ENCODE peak calls at places on chromosomes 1 and 21, in eight cellular contexts. One of them, this sample, is unnamed.

GRCh38 chr21:17119466-17120297 is 393.2 kb upstream of the CXADR start:
- DNase-seq in brain microvascular endothelial cell: no peak
- DNase-seq in tibial artery: no peak
- DNase-seq in tibial nerve: no peak
- DNase-seq in mammary epithelial cell: no peak
- DNase-seq in colonic mucosa: no peak
- DNase-seq in small intestine: no peak
- DNase-seq in psoas muscle: no peak
- DNase-seq in this sample: no peak

GRCh38 chr21:16071082-16071481 is 341.3 kb downstream of the USP25 start:
- DNase-seq in brain microvascular endothelial cell: no peak
- DNase-seq in tibial artery: no peak
- DNase-seq in tibial nerve: no peak
- DNase-seq in mammary epithelial cell: no peak
- DNase-seq in colonic mucosa: no peak
- DNase-seq in small intestine: no peak
- DNase-seq in psoas muscle: no peak
- DNase-seq in this sample: peak

GRCh38 chr1:1061682-1062363 is 12.3 kb downstream of the RNF223 start:
- DNase-seq in brain microvascular endothelial cell: no peak
- DNase-seq in tibial artery: no peak
- DNase-seq in tibial nerve: no peak
- DNase-seq in mammary epithelial cell: no peak
- DNase-seq in colonic mucosa: no peak
- DNase-seq in small intestine: no peak
- DNase-seq in psoas muscle: no peak
- DNase-seq in this sample: no peak

GRCh38 chr1:204032642-204033235 is 40.2 kb upstream of the SOX13 start:
- DNase-seq in brain microvascular endothelial cell: no peak
- DNase-seq in tibial artery: no peak
- DNase-seq in tibial nerve: no peak
- DNase-seq in mammary epithelial cell: no peak
- DNase-seq in colonic mucosa: no peak
- DNase-seq in small intestine: no peak
- DNase-seq in psoas muscle: no peak
- DNase-seq in this sample: no peak

GRCh38 chr21:43298546-43299440 is 128.1 kb downstream of the SIK1 start:
- DNase-seq in brain microvascular endothelial cell: no peak
- DNase-seq in tibial artery: no peak
- DNase-seq in tibial nerve: no peak
- DNase-seq in mammary epithelial cell: no peak
- DNase-seq in colonic mucosa: no peak
- DNase-seq in small intestine: no peak
- DNase-seq in psoas muscle: peak
- DNase-seq in this sample: peak

GRCh38 chr1:9426291-9426711 is 113.0 kb upstream of the SLC25A33 start:
- DNase-seq in brain microvascular endothelial cell: no peak
- DNase-seq in tibial artery: no peak
- DNase-seq in tibial nerve: no peak
- DNase-seq in mammary epithelial cell: no peak
- DNase-seq in colonic mucosa: peak
- DNase-seq in small intestine: peak
- DNase-seq in psoas muscle: no peak
- DNase-seq in this sample: no peak

GRCh38 chr1:59903136-59903754 is 23.3 kb downstream of the CYP2J2 start:
- DNase-seq in brain microvascular endothelial cell: peak
- DNase-seq in tibial artery: no peak
- DNase-seq in tibial nerve: no peak
- DNase-seq in mammary epithelial cell: no peak
- DNase-seq in colonic mucosa: peak
- DNase-seq in small intestine: peak
- DNase-seq in psoas muscle: no peak
- DNase-seq in this sample: no peak

GRCh38 chr1:175073054-175073453 is 5.4 kb downstream of the TNN start:
- DNase-seq in brain microvascular endothelial cell: no peak
- DNase-seq in tibial artery: no peak
- DNase-seq in tibial nerve: peak
- DNase-seq in mammary epithelial cell: no peak
- DNase-seq in colonic mucosa: no peak
- DNase-seq in small intestine: no peak
- DNase-seq in psoas muscle: no peak
- DNase-seq in this sample: no peak

GRCh38 chr1:99457381-99458165 is 188.3 kb upstream of the PALMD start:
- DNase-seq in brain microvascular endothelial cell: peak
- DNase-seq in tibial artery: no peak
- DNase-seq in tibial nerve: no peak
- DNase-seq in mammary epithelial cell: peak
- DNase-seq in colonic mucosa: no peak
- DNase-seq in small intestine: no peak
- DNase-seq in psoas muscle: no peak
- DNase-seq in this sample: no peak

GRCh38 chr1:247118946-247119446 is 14.8 kb upstream of the ZNF669 start:
- DNase-seq in brain microvascular endothelial cell: no peak
- DNase-seq in tibial artery: no peak
- DNase-seq in tibial nerve: no peak
- DNase-seq in mammary epithelial cell: no peak
- DNase-seq in colonic mucosa: no peak
- DNase-seq in small intestine: no peak
- DNase-seq in psoas muscle: no peak
- DNase-seq in this sample: no peak

GRCh38 chr1:183080406-183080805 is 57.2 kb downstream of the LAMC1 start:
- DNase-seq in brain microvascular endothelial cell: no peak
- DNase-seq in tibial artery: no peak
- DNase-seq in tibial nerve: no peak
- DNase-seq in mammary epithelial cell: no peak
- DNase-seq in colonic mucosa: no peak
- DNase-seq in small intestine: peak
- DNase-seq in psoas muscle: no peak
- DNase-seq in this sample: no peak

GRCh38 chr1:92831368-92831761 is 475 bp upstream of the RPL5 start:
- DNase-seq in brain microvascular endothelial cell: no peak
- DNase-seq in tibial artery: no peak
- DNase-seq in tibial nerve: no peak
- DNase-seq in mammary epithelial cell: no peak
- DNase-seq in colonic mucosa: no peak
- DNase-seq in small intestine: no peak
- DNase-seq in psoas muscle: no peak
- DNase-seq in this sample: no peak

GRCh38 chr1:28155628-28156027 is 20.9 kb downstream of the PTAFR start:
- DNase-seq in brain microvascular endothelial cell: no peak
- DNase-seq in tibial artery: no peak
- DNase-seq in tibial nerve: no peak
- DNase-seq in mammary epithelial cell: no peak
- DNase-seq in colonic mucosa: no peak
- DNase-seq in small intestine: no peak
- DNase-seq in psoas muscle: no peak
- DNase-seq in this sample: no peak

GRCh38 chr1:25695066-25695990 is 78.7 kb downstream of the MAN1C1 start:
- DNase-seq in brain microvascular endothelial cell: peak
- DNase-seq in tibial artery: peak
- DNase-seq in tibial nerve: peak
- DNase-seq in mammary epithelial cell: peak
- DNase-seq in colonic mucosa: peak
- DNase-seq in small intestine: peak
- DNase-seq in psoas muscle: peak
- DNase-seq in this sample: peak

GRCh38 chr1:110348771-110349170 is 9.6 kb downstream of the RBM15 start:
- DNase-seq in brain microvascular endothelial cell: no peak
- DNase-seq in tibial artery: no peak
- DNase-seq in tibial nerve: no peak
- DNase-seq in mammary epithelial cell: no peak
- DNase-seq in colonic mucosa: no peak
- DNase-seq in small intestine: no peak
- DNase-seq in psoas muscle: no peak
- DNase-seq in this sample: no peak

GRCh38 chr1:7407980-7408770 is 362.9 kb upstream of the VAMP3 start:
- DNase-seq in brain microvascular endothelial cell: no peak
- DNase-seq in tibial artery: peak
- DNase-seq in tibial nerve: no peak
- DNase-seq in mammary epithelial cell: no peak
- DNase-seq in colonic mucosa: peak
- DNase-seq in small intestine: no peak
- DNase-seq in psoas muscle: no peak
- DNase-seq in this sample: peak
- H3K27ac ChIP-seq in brain microvascular endothelial cell: no peak
- H3K27ac ChIP-seq in tibial artery: no peak
- H3K27ac ChIP-seq in tibial nerve: no peak
- H3K27ac ChIP-seq in mammary epithelial cell: no peak
- H3K27ac ChIP-seq in colonic mucosa: no peak
- H3K27ac ChIP-seq in small intestine: no peak
- H3K27ac ChIP-seq in psoas muscle: no peak
- H3K27ac ChIP-seq in this sample: no peak

GRCh38 chr1:63128562-63128961 is 193.8 kb upstream of the FOXD3 start:
- DNase-seq in brain microvascular endothelial cell: no peak
- DNase-seq in tibial artery: no peak
- DNase-seq in tibial nerve: no peak
- DNase-seq in mammary epithelial cell: no peak
- DNase-seq in colonic mucosa: peak
- DNase-seq in small intestine: peak
- DNase-seq in psoas muscle: no peak
- DNase-seq in this sample: no peak
- H3K27ac ChIP-seq in brain microvascular endothelial cell: no peak
- H3K27ac ChIP-seq in tibial artery: no peak
- H3K27ac ChIP-seq in tibial nerve: no peak
- H3K27ac ChIP-seq in mammary epithelial cell: no peak
- H3K27ac ChIP-seq in colonic mucosa: no peak
- H3K27ac ChIP-seq in small intestine: no peak
- H3K27ac ChIP-seq in psoas muscle: no peak
- H3K27ac ChIP-seq in this sample: no peak

GRCh38 chr1:114741963-114742746 is 15.6 kb downstream of the CSDE1 start:
- DNase-seq in brain microvascular endothelial cell: no peak
- DNase-seq in tibial artery: no peak
- DNase-seq in tibial nerve: no peak
- DNase-seq in mammary epithelial cell: no peak
- DNase-seq in colonic mucosa: no peak
- DNase-seq in small intestine: no peak
- DNase-seq in psoas muscle: no peak
- DNase-seq in this sample: no peak

GRCh38 chr1:114735479-114735878 is 18.9 kb upstream of the NRAS start:
- DNase-seq in brain microvascular endothelial cell: no peak
- DNase-seq in tibial artery: no peak
- DNase-seq in tibial nerve: no peak
- DNase-seq in mammary epithelial cell: no peak
- DNase-seq in colonic mucosa: no peak
- DNase-seq in small intestine: peak
- DNase-seq in psoas muscle: no peak
- DNase-seq in this sample: no peak

GRCh38 chr1:114740331-114740730 is 17.5 kb downstream of the CSDE1 start:
- DNase-seq in brain microvascular endothelial cell: no peak
- DNase-seq in tibial artery: no peak
- DNase-seq in tibial nerve: no peak
- DNase-seq in mammary epithelial cell: no peak
- DNase-seq in colonic mucosa: no peak
- DNase-seq in small intestine: no peak
- DNase-seq in psoas muscle: no peak
- DNase-seq in this sample: no peak

GRCh38 chr1:114737314-114737713 is 20.5 kb downstream of the CSDE1 start:
- DNase-seq in brain microvascular endothelial cell: no peak
- DNase-seq in tibial artery: no peak
- DNase-seq in tibial nerve: no peak
- DNase-seq in mammary epithelial cell: no peak
- DNase-seq in colonic mucosa: peak
- DNase-seq in small intestine: peak
- DNase-seq in psoas muscle: no peak
- DNase-seq in this sample: no peak
- H3K27ac ChIP-seq in brain microvascular endothelial cell: no peak
- H3K27ac ChIP-seq in tibial artery: no peak
- H3K27ac ChIP-seq in tibial nerve: no peak
- H3K27ac ChIP-seq in mammary epithelial cell: no peak
- H3K27ac ChIP-seq in colonic mucosa: no peak
- H3K27ac ChIP-seq in small intestine: no peak
- H3K27ac ChIP-seq in psoas muscle: peak
- H3K27ac ChIP-seq in this sample: no peak

GRCh38 chr1:167799747-167800146 is 78.0 kb downstream of the MPZL1 start:
- DNase-seq in brain microvascular endothelial cell: no peak
- DNase-seq in tibial artery: no peak
- DNase-seq in tibial nerve: no peak
- DNase-seq in mammary epithelial cell: peak
- DNase-seq in colonic mucosa: no peak
- DNase-seq in small intestine: no peak
- DNase-seq in psoas muscle: no peak
- DNase-seq in this sample: no peak

GRCh38 chr1:167794043-167794442 is 72.3 kb downstream of the MPZL1 start:
- DNase-seq in brain microvascular endothelial cell: no peak
- DNase-seq in tibial artery: no peak
- DNase-seq in tibial nerve: no peak
- DNase-seq in mammary epithelial cell: peak
- DNase-seq in colonic mucosa: no peak
- DNase-seq in small intestine: no peak
- DNase-seq in psoas muscle: no peak
- DNase-seq in this sample: no peak

GRCh38 chr1:167798951-167799350 is 77.2 kb downstream of the MPZL1 start:
- DNase-seq in brain microvascular endothelial cell: no peak
- DNase-seq in tibial artery: no peak
- DNase-seq in tibial nerve: no peak
- DNase-seq in mammary epithelial cell: no peak
- DNase-seq in colonic mucosa: no peak
- DNase-seq in small intestine: no peak
- DNase-seq in psoas muscle: no peak
- DNase-seq in this sample: no peak

GRCh38 chr1:167797005-167797404 is 75.2 kb downstream of the MPZL1 start:
- DNase-seq in brain microvascular endothelial cell: peak
- DNase-seq in tibial artery: peak
- DNase-seq in tibial nerve: peak
- DNase-seq in mammary epithelial cell: peak
- DNase-seq in colonic mucosa: no peak
- DNase-seq in small intestine: peak
- DNase-seq in psoas muscle: peak
- DNase-seq in this sample: peak

DNA sequence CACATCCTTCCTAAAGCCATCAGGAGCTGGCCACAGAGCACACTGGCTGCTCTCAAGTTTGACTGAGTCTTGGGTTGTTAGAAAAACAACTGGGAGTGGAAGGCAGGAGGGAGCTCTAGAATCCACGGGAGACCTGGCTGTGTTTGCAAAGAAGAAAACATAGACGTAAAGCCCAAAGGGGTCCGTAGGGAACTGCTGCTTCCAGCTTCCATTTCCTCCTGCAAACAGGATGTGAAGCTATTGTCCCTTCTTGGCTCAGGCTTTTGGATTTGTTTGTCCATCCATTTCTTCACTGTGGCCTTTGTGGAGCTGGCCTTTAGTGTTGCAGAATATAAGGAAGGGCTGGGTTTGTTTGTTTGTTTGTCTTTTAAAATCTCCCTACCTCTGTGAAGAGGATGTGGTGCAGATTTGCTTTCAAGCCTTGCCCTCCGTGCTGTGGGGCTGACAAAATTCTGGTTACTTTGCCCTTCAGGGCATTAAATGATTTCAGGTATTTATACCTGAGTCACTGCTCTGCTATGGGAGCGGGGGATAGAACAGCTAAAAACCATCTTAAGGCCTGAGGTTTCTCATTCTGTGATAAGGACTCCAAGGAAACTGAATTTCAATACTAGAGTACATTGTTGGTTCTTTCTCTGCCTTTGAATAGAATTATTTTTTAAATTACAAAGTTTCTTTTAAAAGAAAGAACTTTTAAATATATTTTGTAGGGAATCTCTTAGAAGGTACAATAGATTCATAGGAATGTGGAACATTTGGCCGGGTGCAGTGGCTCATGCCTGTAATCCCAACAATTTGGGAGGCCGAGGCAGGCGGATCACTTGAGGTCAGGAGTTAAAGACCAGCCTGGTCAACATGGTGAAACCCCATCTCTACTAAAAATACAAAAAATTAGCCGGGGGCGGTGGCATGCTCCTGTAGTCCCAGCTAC is 74.3 kb downstream of the MPZL1 start:
- DNase-seq in brain microvascular endothelial cell: no peak
- DNase-seq in tibial artery: no peak
- DNase-seq in tibial nerve: no peak
- DNase-seq in mammary epithelial cell: peak
- DNase-seq in colonic mucosa: no peak
- DNase-seq in small intestine: no peak
- DNase-seq in psoas muscle: peak
- DNase-seq in this sample: no peak
- H3K27ac ChIP-seq in brain microvascular endothelial cell: peak
- H3K27ac ChIP-seq in tibial artery: peak
- H3K27ac ChIP-seq in tibial nerve: peak
- H3K27ac ChIP-seq in mammary epithelial cell: peak
- H3K27ac ChIP-seq in colonic mucosa: peak
- H3K27ac ChIP-seq in small intestine: no peak
- H3K27ac ChIP-seq in psoas muscle: peak
- H3K27ac ChIP-seq in this sample: peak